ENCODE peak calls at places on chromosomes 5 and 9, in ten cellular contexts. C, I, H, U, T, B, N, J, K and L are unnamed samples.

GRCh38 chr5:38601133-38601842 is 44.8 kb upstream of the LIFR start:
- DNase-seq in C (no peak), I (peak), H (no peak), U (no peak), T (no peak), B (no peak), N (no peak), J (no peak), K (no peak), L (no peak)

GRCh38 chr9:118594428-118594827 is 774.8 kb downstream of the BRINP1 start:
- DNase-seq in C (no peak), I (no peak), H (no peak), U (no peak), T (no peak), B (no peak), N (no peak), J (no peak), K (no peak), L (no peak)

GRCh38 chr9:133560311-133560710 is 25.8 kb downstream of the ADAMTSL2 start:
- DNase-seq in C (no peak), I (no peak), H (no peak), U (no peak), T (peak), B (no peak), N (no peak), J (no peak), K (no peak), L (no peak)

GRCh38 chr9:114591206-114591853 is 3.8 kb downstream of the ATP6V1G1 start:
- DNase-seq in C (peak), I (peak), H (no peak), U (no peak), T (no peak), B (no peak), N (no peak), J (no peak), K (no peak), L (no peak)

GRCh38 chr5:33933723-33934544 is 2.3 kb upstream of the RXFP3 start:
- DNase-seq in C (peak), I (no peak), H (no peak), U (no peak), T (no peak), B (no peak), N (no peak), J (no peak), K (no peak), L (no peak)

GRCh38 chr5:101440173-101440572 is 537.1 kb upstream of the ST8SIA4 start:
- DNase-seq in C (no peak), I (no peak), H (no peak), U (no peak), T (no peak), B (no peak), N (no peak), J (no peak), K (no peak), L (no peak)

GRCh38 chr9:124290743-124291554 is 33.2 kb downstream of the NEK6 start:
- DNase-seq in C (no peak), I (no peak), H (no peak), U (no peak), T (no peak), B (no peak), N (no peak), J (no peak), K (no peak), L (no peak)

GRCh38 chr5:150517272-150518152 is 9.6 kb downstream of the NDST1 start:
- DNase-seq in C (peak), I (peak), H (no peak), U (no peak), T (no peak), B (peak), N (no peak), J (peak), K (peak), L (no peak)

GRCh38 chr5:42898760-42899159 is 87.1 kb upstream of the SELENOP start:
- DNase-seq in C (no peak), I (no peak), H (no peak), U (no peak), T (no peak), B (no peak), N (no peak), J (no peak), K (no peak), L (no peak)

GRCh38 chr9:96418920-96419690 is 935 bp upstream of the ZNF367 start:
- DNase-seq in C (peak), I (peak), H (peak), U (peak), T (peak), B (peak), N (peak), J (peak), K (peak), L (peak)

GRCh38 chr9:122904466-122904822 is 715 bp downstream of the RC3H2 start:
- DNase-seq in C (peak), I (peak), H (peak), U (no peak), T (no peak), B (peak), N (no peak), J (no peak), K (peak), L (no peak)

GRCh38 chr9:16133556-16134227 is 580.8 kb downstream of the CCDC171 start:
- DNase-seq in C (peak), I (peak), H (peak), U (no peak), T (peak), B (peak), N (no peak), J (no peak), K (peak), L (no peak)

GRCh38 chr5:23332650-23333251 is 174.7 kb upstream of the PRDM9 start:
- DNase-seq in C (peak), I (no peak), H (no peak), U (no peak), T (no peak), B (peak), N (no peak), J (no peak), K (peak), L (no peak)

GRCh38 chr5:111427762-111428161 is 84.6 kb downstream of the STARD4 start:
- DNase-seq in C (no peak), I (no peak), H (no peak), U (no peak), T (no peak), B (no peak), N (no peak), J (no peak), K (no peak), L (no peak)

GRCh38 chr5:129972774-129973173 is 68.5 kb downstream of the CHSY3 start:
- DNase-seq in C (no peak), I (no peak), H (no peak), U (no peak), T (no peak), B (no peak), N (no peak), J (no peak), K (no peak), L (no peak)

GRCh38 chr5:162456096-162456495 is 388.5 kb downstream of the GABRG2 start:
- DNase-seq in C (no peak), I (no peak), H (no peak), U (no peak), T (no peak), B (no peak), N (no peak), J (no peak), K (no peak), L (no peak)

GRCh38 chr5:78162253-78162862 is 132.1 kb downstream of the AP3B1 start:
- DNase-seq in C (peak), I (peak), H (no peak), U (no peak), T (no peak), B (peak), N (no peak), J (no peak), K (peak), L (no peak)

GRCh38 chr9:82922686-82923085 is 140.3 kb downstream of the RASEF start:
- DNase-seq in C (peak), I (no peak), H (no peak), U (no peak), T (no peak), B (no peak), N (no peak), J (no peak), K (no peak), L (no peak)

GRCh38 chr5:124583469-124584350 is 162.7 kb downstream of the ZNF608 start:
- DNase-seq in C (peak), I (peak), H (no peak), U (no peak), T (no peak), B (no peak), N (peak), J (peak), K (no peak), L (no peak)

GRCh38 chr9:13322828-13323550 is 43.5 kb upstream of the MPDZ start:
- DNase-seq in C (no peak), I (no peak), H (no peak), U (no peak), T (no peak), B (peak), N (no peak), J (no peak), K (no peak), L (no peak)

GRCh38 chr5:151648089-151648488 is 38.6 kb downstream of the SPARC start:
- DNase-seq in C (no peak), I (no peak), H (no peak), U (no peak), T (no peak), B (no peak), N (no peak), J (no peak), K (no peak), L (no peak)

GRCh38 chr9:22469928-22470544 is 23.4 kb downstream of the DMRTA1 start:
- DNase-seq in C (peak), I (peak), H (no peak), U (no peak), T (no peak), B (peak), N (no peak), J (no peak), K (peak), L (no peak)

GRCh38 chr9:99092643-99093491 is 12.0 kb upstream of the TGFBR1 start:
- DNase-seq in C (no peak), I (no peak), H (no peak), U (no peak), T (no peak), B (no peak), N (no peak), J (no peak), K (no peak), L (no peak)

GRCh38 chr5:65299841-65300240 is 181.9 kb downstream of the ADAMTS6 start:
- DNase-seq in C (peak), I (peak), H (no peak), U (no peak), T (no peak), B (no peak), N (no peak), J (peak), K (no peak), L (no peak)